ENCODE peak calls at places on chromosome 16, in nine cellular contexts. C is HL-60, Z is HCT116, S is sigmoid colon, W is HepG2, O is spleen, J is vagina, H is stomach, B is GM12878. N is an unnamed sample.

GRCh38 chr16:75266738-75267630 is 15.6 kb upstream of the BCAR1 start:
- DNase-seq in O (no peak), Z (no peak), C (no peak), B (no peak), H (no peak), S (peak; percentile 65), W (no peak), J (no peak), N (no peak)

GRCh38 chr16:51461255-51461654 is 310.2 kb upstream of the SALL1 start:
- DNase-seq in O (no peak), W (no peak), H (no peak), Z (no peak), B (no peak), J (no peak), S (no peak), C (no peak), N (no peak)

GRCh38 chr16:2828876-2829430 is 1.1 kb upstream of the ZG16B start:
- DNase-seq in J (no peak), C (no peak), H (no peak), O (peak; percentile 42), B (no peak), W (no peak), Z (no peak), S (no peak), N (no peak)

GRCh38 chr16:74522160-74522559 is 84.8 kb downstream of the GLG1 start:
- DNase-seq in S (no peak), Z (no peak), W (no peak), J (no peak), C (no peak), H (no peak), B (no peak), O (no peak), N (no peak)

GRCh38 chr16:81526935-81527334 is 82.3 kb downstream of the CMIP start:
- DNase-seq in B (no peak), J (no peak), O (peak; percentile 56), H (no peak), S (no peak), C (no peak), Z (no peak), W (no peak), N (no peak)

GRCh38 chr16:29760567-29761279 is 14.9 kb upstream of the C16orf54 start:
- DNase-seq in W (no peak), O (no peak), S (no peak), Z (no peak), C (no peak), J (no peak), H (no peak), B (no peak), N (no peak)

GRCh38 chr16:2964416-2965223 is 545 bp downstream of the KREMEN2 start:
- DNase-seq in S (no peak), O (peak; percentile 88), Z (peak; percentile 76), J (no peak), C (peak; percentile 73), B (no peak), W (peak; percentile 74), H (peak; percentile 39), N (peak; percentile 58)

GRCh38 chr16:20851601-20852000 is 45.3 kb downstream of the REXO5 start:
- DNase-seq in O (no peak), Z (peak; percentile 28), C (no peak), H (peak; percentile 82), B (no peak), S (peak; percentile 94), J (no peak), W (peak; percentile 72), N (peak; percentile 66)

GRCh38 chr16:23694707-23695373 is 16.2 kb downstream of the PLK1 start:
- DNase-seq in O (no peak), B (no peak), C (no peak), Z (no peak), J (no peak), S (no peak), W (peak; percentile 49), H (no peak), N (no peak)

GRCh38 chr16:11063432-11064201 is 119.3 kb downstream of the CLEC16A start:
- DNase-seq in B (no peak), C (no peak), W (no peak), Z (no peak), J (no peak), O (no peak), S (peak; percentile 7), H (no peak), N (no peak)

GRCh38 chr16:86517652-86518258 is 7.4 kb downstream of the FOXF1 start:
- DNase-seq in W (peak; percentile 47), J (no peak), H (peak; percentile 46), Z (peak; percentile 51), O (no peak), B (no peak), S (peak; percentile 96), C (peak; percentile 12), N (peak; percentile 64)

GRCh38 chr16:17571499-17572093 is 100.8 kb upstream of the XYLT1 start:
- DNase-seq in J (peak; percentile 9), O (no peak), H (no peak), Z (peak; percentile 75), S (no peak), B (no peak), W (no peak), C (no peak), N (no peak)

GRCh38 chr16:69833791-69834282 is 71.7 kb downstream of the WWP2 start:
- DNase-seq in W (peak; percentile 53), S (no peak), Z (no peak), C (no peak), J (no peak), H (peak; percentile 66), B (no peak), O (no peak), N (peak; percentile 47)

GRCh38 chr16:9844361-9844760 is 337.9 kb downstream of the GRIN2A start:
- DNase-seq in Z (no peak), H (no peak), S (no peak), B (no peak), J (no peak), W (no peak), O (no peak), C (no peak), N (no peak)

GRCh38 chr16:50741225-50741807 is 570 bp upstream of the CYLD start:
- DNase-seq in O (no peak), B (no peak), S (no peak), C (no peak), H (no peak), W (no peak), Z (no peak), J (no peak), N (peak; percentile 14)

GRCh38 chr16:14423344-14423743 is 206.7 kb downstream of the PARN start:
- DNase-seq in C (no peak), S (no peak), B (no peak), W (no peak), Z (no peak), H (no peak), O (no peak), J (no peak), N (no peak)
- TF ChIP-seq POLR2AphosphoS5 in C (no peak), S (no peak), B (no peak), W (no peak), Z (no peak), H (no peak), O (no peak), J (no peak), N (no peak)

GRCh38 chr16:78973041-78973440 is 627.5 kb downstream of the MAF start:
- DNase-seq in S (no peak), H (no peak), O (no peak), C (no peak), W (no peak), Z (no peak), J (no peak), B (no peak), N (no peak)
- TF ChIP-seq POLR2AphosphoS5 in S (no peak), H (no peak), O (no peak), C (no peak), W (no peak), Z (no peak), J (no peak), B (no peak), N (no peak)

GRCh38 chr16:88761830-88762229 is 23.2 kb downstream of the PIEZO1 start:
- DNase-seq in J (no peak), H (no peak), Z (no peak), S (no peak), O (no peak), C (no peak), B (no peak), W (no peak), N (peak; percentile 56)
- TF ChIP-seq POLR2AphosphoS5 in J (no peak), H (no peak), Z (no peak), S (no peak), O (no peak), C (no peak), B (no peak), W (no peak), N (no peak)

GRCh38 chr16:425082-425718 is at the start of gene RAB11FIP3:
- DNase-seq in W (peak; percentile 53), C (peak; percentile 65), J (no peak), Z (peak; percentile 29), B (peak; percentile 35), O (peak; percentile 95), S (peak; percentile 93), H (peak; percentile 80), N (peak; percentile 85)
- TF ChIP-seq POLR2AphosphoS5 in W (peak; percentile 68), C (no peak), J (peak; percentile 60), Z (peak; percentile 68), B (peak; percentile 41), O (peak; percentile 86), S (peak; percentile 89), H (peak; percentile 78), N (peak; percentile 84)

GRCh38 chr16:57469046-57469445 is 6.6 kb downstream of the POLR2C start:
- DNase-seq in Z (no peak), S (peak; percentile 33), O (peak; percentile 65), B (no peak), W (no peak), J (no peak), H (no peak), C (no peak), N (no peak)

GRCh38 chr16:57470683-57471082 is 8.2 kb downstream of the POLR2C start:
- DNase-seq in B (no peak), C (peak; percentile 50), W (no peak), O (peak; percentile 81), Z (no peak), J (no peak), H (peak; percentile 84), S (no peak), N (peak; percentile 78)

GRCh38 chr16:57471209-57471608 is 8.7 kb downstream of the POLR2C start:
- DNase-seq in W (no peak), O (no peak), H (no peak), C (no peak), Z (no peak), J (no peak), B (no peak), S (no peak), N (no peak)

GRCh38 chr16:57468346-57468745 is 5.9 kb downstream of the POLR2C start:
- DNase-seq in Z (no peak), S (no peak), O (no peak), J (no peak), H (no peak), C (no peak), W (no peak), B (no peak), N (no peak)

DNA sequence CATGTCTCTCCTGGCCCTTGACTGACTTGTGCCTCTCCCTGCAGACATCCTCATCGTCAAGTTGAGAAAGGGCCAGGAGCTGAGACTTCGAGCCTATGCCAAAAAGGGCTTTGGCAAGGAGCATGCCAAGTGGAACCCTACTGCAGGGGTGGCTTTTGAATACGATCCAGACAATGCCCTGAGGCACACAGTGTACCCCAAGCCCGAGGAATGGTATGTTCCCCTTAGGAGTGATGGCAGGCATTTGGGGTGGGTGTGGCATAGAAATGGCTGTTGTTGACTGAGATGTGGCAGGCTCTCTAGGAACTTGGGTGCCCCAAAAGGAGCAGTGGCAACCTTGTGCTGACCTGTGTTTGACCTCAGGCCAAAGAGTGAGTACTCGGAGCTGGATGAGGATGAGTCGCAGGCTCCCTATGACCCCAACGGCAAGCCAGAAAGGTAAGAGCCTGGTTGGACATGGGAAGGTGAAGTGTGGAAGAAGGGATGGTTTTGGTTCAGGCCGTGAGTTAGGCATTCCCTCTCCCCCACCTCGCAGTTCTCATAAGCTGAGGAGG is 7.5 kb downstream of the POLR2C start:
- DNase-seq in H (no peak), Z (no peak), B (no peak), W (no peak), S (no peak), C (no peak), J (no peak), O (peak; percentile 35), N (no peak)
- TF ChIP-seq POLR2AphosphoS5 in H (no peak), Z (no peak), B (no peak), W (no peak), S (no peak), C (no peak), J (no peak), O (no peak), N (no peak)

N was measured in transverse colon.